ENCODE peak calls at places on chromosomes 4 and X, in six cellular contexts. One of them, this sample, is unnamed.

GRCh38 chr4:33649015-33649414 is 2595.3 kb downstream of the ARAP2 start:
- DNase-seq in HepG2: no peak
- DNase-seq in K562: no peak
- DNase-seq in GM12878: no peak
- DNase-seq in H1: no peak
- DNase-seq in GM12891: no peak
- DNase-seq in this sample: no peak

GRCh38 chr4:70632028-70632427 is 3.5 kb downstream of the ENAM start:
- DNase-seq in GM12891: no peak
- DNase-seq in K562: no peak
- DNase-seq in H1: no peak
- DNase-seq in HepG2: no peak
- DNase-seq in GM12878: no peak
- DNase-seq in this sample: no peak

GRCh38 chrX:154531626-154532025 is 15.0 kb downstream of the G6PD start:
- DNase-seq in H1: no peak
- DNase-seq in GM12878: no peak
- DNase-seq in HepG2: no peak
- DNase-seq in GM12891: no peak
- DNase-seq in K562: no peak
- DNase-seq in this sample: no peak

GRCh38 chrX:150692837-150693781 is at the start of gene MTMR1:
- DNase-seq in H1: no peak
- DNase-seq in HepG2: no peak
- DNase-seq in K562: peak; percentile 73
- DNase-seq in GM12891: peak; percentile 43
- DNase-seq in GM12878: no peak
- DNase-seq in this sample: peak; percentile 45

GRCh38 chr4:183139058-183139740 is 40.1 kb downstream of the WWC2 start:
- DNase-seq in GM12891: no peak
- DNase-seq in HepG2: no peak
- DNase-seq in GM12878: no peak
- DNase-seq in H1: no peak
- DNase-seq in K562: no peak
- DNase-seq in this sample: no peak

GRCh38 chr4:53622739-53623151 is 31.5 kb upstream of the LNX1 start:
- DNase-seq in HepG2: no peak
- DNase-seq in K562: no peak
- DNase-seq in GM12891: no peak
- DNase-seq in H1: no peak
- DNase-seq in GM12878: no peak
- DNase-seq in this sample: no peak

GRCh38 chrX:130680164-130681035 is 222.6 kb downstream of the ENOX2 start:
- DNase-seq in K562: no peak
- DNase-seq in HepG2: peak; percentile 68
- DNase-seq in H1: no peak
- DNase-seq in GM12878: no peak
- DNase-seq in GM12891: no peak
- DNase-seq in this sample: no peak

GRCh38 chr4:93000914-93001313 is 697.1 kb downstream of the GRID2 start:
- DNase-seq in H1: no peak
- DNase-seq in GM12891: no peak
- DNase-seq in HepG2: no peak
- DNase-seq in K562: no peak
- DNase-seq in GM12878: no peak
- DNase-seq in this sample: no peak

GRCh38 chrX:18146954-18147353 is 73.7 kb downstream of the BEND2 start:
- DNase-seq in H1: no peak
- DNase-seq in K562: peak; percentile 22
- DNase-seq in HepG2: peak; percentile 1
- DNase-seq in GM12891: no peak
- DNase-seq in GM12878: no peak
- DNase-seq in this sample: no peak

GRCh38 chr4:6360385-6360784 is 90.7 kb downstream of the WFS1 start:
- DNase-seq in K562: no peak
- DNase-seq in GM12891: no peak
- DNase-seq in HepG2: no peak
- DNase-seq in GM12878: no peak
- DNase-seq in H1: no peak
- DNase-seq in this sample: no peak

GRCh38 chrX:23699636-23700194 is 32.4 kb downstream of the PRDX4 start:
- DNase-seq in GM12891: no peak
- DNase-seq in H1: no peak
- DNase-seq in HepG2: no peak
- DNase-seq in K562: peak; percentile 77
- DNase-seq in GM12878: no peak
- DNase-seq in this sample: no peak

GRCh38 chrX:112816908-112817307 is 23.7 kb downstream of the AMOT start:
- DNase-seq in GM12891: no peak
- DNase-seq in H1: no peak
- DNase-seq in HepG2: no peak
- DNase-seq in K562: no peak
- DNase-seq in GM12878: no peak
- DNase-seq in this sample: no peak

GRCh38 chr4:2849267-2850140 is 5.9 kb downstream of the ADD1 start:
- DNase-seq in HepG2: no peak
- DNase-seq in GM12891: no peak
- DNase-seq in K562: no peak
- DNase-seq in H1: no peak
- DNase-seq in GM12878: no peak
- DNase-seq in this sample: no peak

GRCh38 chr4:122203407-122203806 is 51.3 kb downstream of the BLTP1 start:
- DNase-seq in K562: no peak
- DNase-seq in GM12891: no peak
- DNase-seq in GM12878: no peak
- DNase-seq in HepG2: no peak
- DNase-seq in H1: no peak
- DNase-seq in this sample: no peak

GRCh38 chr4:163048447-163048846 is 118.2 kb downstream of the NAF1 start:
- DNase-seq in GM12891: no peak
- DNase-seq in K562: peak; percentile 52
- DNase-seq in HepG2: peak; percentile 21
- DNase-seq in GM12878: no peak
- DNase-seq in H1: peak; percentile 2
- DNase-seq in this sample: peak; percentile 1

GRCh38 chr4:152771736-152772533 is 7.6 kb downstream of the TIGD4 start:
- DNase-seq in HepG2: no peak
- DNase-seq in K562: no peak
- DNase-seq in GM12878: no peak
- DNase-seq in GM12891: no peak
- DNase-seq in H1: no peak
- DNase-seq in this sample: no peak

GRCh38 chrX:131789664-131790063 is 233.4 kb upstream of the STK26 start:
- DNase-seq in GM12878: no peak
- DNase-seq in HepG2: no peak
- DNase-seq in K562: no peak
- DNase-seq in GM12891: no peak
- DNase-seq in H1: no peak
- DNase-seq in this sample: no peak

GRCh38 chrX:147550217-147550616 is 361.5 kb upstream of the FMR1 start:
- DNase-seq in K562: no peak
- DNase-seq in GM12878: no peak
- DNase-seq in H1: no peak
- DNase-seq in GM12891: no peak
- DNase-seq in HepG2: peak; percentile 1
- DNase-seq in this sample: no peak

GRCh38 chr4:69835766-69836165 is 24.2 kb downstream of the SULT1E1 start:
- DNase-seq in K562: no peak
- DNase-seq in HepG2: no peak
- DNase-seq in GM12891: no peak
- DNase-seq in H1: no peak
- DNase-seq in GM12878: no peak
- DNase-seq in this sample: no peak

DNA sequence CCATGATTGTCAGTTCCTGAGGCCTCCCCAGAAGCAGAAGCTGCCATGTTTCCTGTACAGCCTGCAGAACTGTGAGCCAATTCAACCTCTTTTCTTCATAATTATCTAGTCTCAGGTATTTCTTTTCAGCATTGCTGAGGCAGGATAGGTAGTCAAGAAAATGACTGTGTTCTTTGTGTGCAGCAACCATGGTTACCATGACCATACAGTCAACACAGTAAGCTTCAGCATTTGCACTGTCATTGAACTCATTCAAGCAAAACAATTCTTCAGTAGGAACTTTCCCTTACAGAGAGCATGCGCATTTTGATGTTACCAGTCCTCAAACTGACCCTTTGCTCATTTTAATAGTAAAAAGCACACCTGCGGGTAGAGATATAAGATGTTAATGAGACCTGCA is 180.9 kb downstream of the PRKX start:
- DNase-seq in GM12891: no peak
- DNase-seq in H1: no peak
- DNase-seq in HepG2: no peak
- DNase-seq in K562: no peak
- DNase-seq in GM12878: no peak
- DNase-seq in this sample: no peak
- TF ChIP-seq TAF1 in GM12891: no peak
- TF ChIP-seq TAF1 in H1: no peak
- TF ChIP-seq TAF1 in HepG2: no peak
- TF ChIP-seq TAF1 in K562: no peak
- TF ChIP-seq TAF1 in GM12878: no peak
- TF ChIP-seq TAF1 in this sample: no peak

GRCh38 chr4:110636677-110637407 is 14.0 kb upstream of the PITX2 start:
- DNase-seq in HepG2: no peak
- DNase-seq in GM12878: no peak
- DNase-seq in H1: no peak
- DNase-seq in K562: no peak
- DNase-seq in GM12891: no peak
- DNase-seq in this sample: no peak
- TF ChIP-seq POLR2A in HepG2: no peak
- TF ChIP-seq POLR2A in GM12878: no peak
- TF ChIP-seq POLR2A in H1: no peak
- TF ChIP-seq POLR2A in K562: no peak
- TF ChIP-seq POLR2A in GM12891: no peak
- TF ChIP-seq POLR2A in this sample: no peak

GRCh38 chr4:39435875-39436563 is 22.7 kb downstream of the RPL9 start:
- DNase-seq in HepG2: no peak
- DNase-seq in GM12891: no peak
- DNase-seq in K562: no peak
- DNase-seq in GM12878: no peak
- DNase-seq in H1: no peak
- DNase-seq in this sample: no peak
- TF ChIP-seq TAF1 in HepG2: no peak
- TF ChIP-seq TAF1 in GM12891: no peak
- TF ChIP-seq TAF1 in K562: no peak
- TF ChIP-seq TAF1 in GM12878: no peak
- TF ChIP-seq TAF1 in H1: no peak
- TF ChIP-seq TAF1 in this sample: no peak

GRCh38 chr4:149321438-149321837 is 494.2 kb downstream of the IQCM start:
- DNase-seq in HepG2: no peak
- DNase-seq in GM12878: no peak
- DNase-seq in H1: no peak
- DNase-seq in GM12891: no peak
- DNase-seq in K562: no peak
- DNase-seq in this sample: no peak
- TF ChIP-seq POLR2A in HepG2: no peak
- TF ChIP-seq POLR2A in GM12878: no peak
- TF ChIP-seq POLR2A in H1: no peak
- TF ChIP-seq POLR2A in GM12891: no peak
- TF ChIP-seq POLR2A in K562: no peak
- TF ChIP-seq POLR2A in this sample: no peak

This sample was measured in GM12892.